ENCODE peak calls at places on chromosomes 13 and 19, in ten cellular contexts. S is foreskin fibroblast, J is Caco-2, X is lower lobe of right lung, A is astrocyte of the cerebellum, H is stomach, F is DND-41, Q is IMR-90, L is uterus, V is pancreas. G is an unnamed sample.

GRCh38 chr13:114032121-114032799 is 58.4 kb upstream of the C13orf46 start:
- DNase-seq in A (no peak), S (peak), F (no peak), X (no peak), J (no peak), V (no peak), H (no peak), L (peak), Q (peak), G (no peak)

GRCh38 chr19:29854033-29854432 is 42.2 kb downstream of the CCNE1 start:
- DNase-seq in S (no peak), V (no peak), L (no peak), J (no peak), X (no peak), A (no peak), Q (no peak), H (no peak), F (no peak), G (no peak)

GRCh38 chr19:5343848-5344247 is 3.2 kb upstream of the PTPRS start:
- DNase-seq in Q (peak), F (no peak), V (no peak), S (peak), X (no peak), A (no peak), J (no peak), H (no peak), L (no peak), G (no peak)

GRCh38 chr13:106989866-106990265 is 421.9 kb upstream of the ARGLU1 start:
- DNase-seq in S (peak), F (no peak), V (no peak), X (no peak), Q (no peak), A (no peak), H (no peak), J (no peak), L (no peak), G (no peak)

GRCh38 chr13:114132419-114133121 is at the start of gene RASA3:
- DNase-seq in X (peak), Q (peak), A (peak), V (peak), J (peak), F (peak), L (peak), S (peak), H (peak), G (no peak)

GRCh38 chr13:101795460-101795859 is 343.0 kb downstream of the ITGBL1 start:
- DNase-seq in Q (no peak), V (no peak), L (no peak), F (no peak), J (no peak), A (no peak), H (no peak), X (no peak), S (no peak), G (no peak)

GRCh38 chr13:101649490-101650126 is 197.1 kb downstream of the ITGBL1 start:
- DNase-seq in H (no peak), X (no peak), V (no peak), Q (peak), S (peak), L (no peak), F (no peak), A (peak), J (no peak), G (no peak)

GRCh38 chr19:16113727-16114126 is 2.0 kb downstream of the RAB8A start:
- DNase-seq in X (no peak), F (no peak), L (no peak), Q (no peak), S (no peak), H (no peak), A (no peak), J (no peak), V (no peak), G (peak)

GRCh38 chr19:42114412-42114811 is 17.8 kb downstream of the POU2F2 start:
- DNase-seq in J (no peak), X (no peak), V (peak), L (no peak), A (no peak), H (no peak), F (no peak), S (peak), Q (no peak), G (no peak)

GRCh38 chr19:44719262-44719701 is 20.3 kb downstream of the CEACAM16 start:
- DNase-seq in L (no peak), X (no peak), A (no peak), S (no peak), Q (no peak), F (no peak), H (no peak), V (no peak), J (no peak), G (no peak)

GRCh38 chr19:44722131-44723121 is 23.5 kb downstream of the CEACAM16 start:
- DNase-seq in A (no peak), L (no peak), Q (no peak), V (no peak), F (peak), J (no peak), H (no peak), X (no peak), S (no peak), G (peak)

GRCh38 chr19:44717603-44718002 is 18.7 kb downstream of the CEACAM16 start:
- DNase-seq in Q (no peak), F (no peak), J (no peak), X (no peak), S (no peak), L (no peak), H (no peak), A (no peak), V (no peak), G (no peak)

GRCh38 chr19:44720945-44721344 is 22.0 kb downstream of the CEACAM16 start:
- DNase-seq in F (no peak), H (no peak), V (no peak), A (no peak), L (no peak), Q (no peak), S (no peak), J (no peak), X (no peak), G (no peak)

DNA sequence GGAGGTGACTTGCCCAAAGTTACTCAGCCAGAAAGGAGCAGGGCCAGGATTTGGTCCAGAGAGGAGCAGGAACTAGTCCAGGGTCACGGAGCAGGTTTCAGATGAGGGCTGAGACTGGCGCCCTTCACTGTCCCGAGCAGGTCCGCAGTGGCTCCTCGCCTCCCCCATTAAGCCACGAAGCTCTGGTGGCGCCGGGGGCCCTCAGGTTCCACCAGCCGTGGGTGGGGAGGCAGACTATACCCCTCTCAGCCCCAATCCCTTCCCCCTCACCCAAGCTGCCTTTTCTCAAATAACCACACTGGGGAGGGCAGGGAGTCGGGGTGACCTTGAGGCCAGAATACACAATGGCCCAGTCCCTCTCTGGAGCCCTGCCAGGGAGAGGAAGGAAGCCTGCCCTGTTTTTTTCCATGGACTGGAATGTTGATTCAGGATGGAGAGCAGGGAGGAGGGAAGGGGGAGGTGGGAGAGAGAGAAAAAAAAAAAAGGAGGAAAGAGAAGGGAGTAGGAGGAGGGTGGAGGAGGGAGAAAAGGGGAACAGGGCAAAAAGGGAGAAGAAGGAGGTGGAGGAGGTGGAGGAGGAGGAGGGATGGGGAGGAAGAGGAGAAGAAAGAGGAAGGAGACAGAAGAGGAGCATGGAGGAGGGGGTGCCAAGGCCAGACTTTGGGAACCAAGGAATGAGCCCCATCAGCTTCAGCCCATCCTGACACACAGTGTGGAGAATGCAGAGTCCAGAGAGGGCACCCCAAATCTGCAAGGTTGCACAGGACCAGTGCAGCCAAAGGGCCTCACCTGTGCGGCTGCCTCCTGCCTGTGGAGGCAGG is 19.7 kb downstream of the CEACAM16 start:
- DNase-seq in X (peak), S (peak), H (peak), A (no peak), F (no peak), L (peak), V (peak), Q (peak), J (peak), G (no peak)
- H3K4me3 ChIP-seq in X (peak), S (no peak), H (peak), A (no peak), F (no peak), L (no peak), V (peak), Q (no peak), J (peak), G (no peak)

GRCh38 chr13:97978661-97979450 is 25.4 kb downstream of the IPO5 start:
- DNase-seq in L (no peak), Q (peak), V (no peak), J (no peak), X (no peak), A (peak), F (no peak), S (peak), H (no peak), G (no peak)
- H3K4me3 ChIP-seq in L (no peak), Q (peak), V (no peak), J (no peak), X (no peak), A (peak), F (peak), S (peak), H (no peak), G (no peak)

DNA sequence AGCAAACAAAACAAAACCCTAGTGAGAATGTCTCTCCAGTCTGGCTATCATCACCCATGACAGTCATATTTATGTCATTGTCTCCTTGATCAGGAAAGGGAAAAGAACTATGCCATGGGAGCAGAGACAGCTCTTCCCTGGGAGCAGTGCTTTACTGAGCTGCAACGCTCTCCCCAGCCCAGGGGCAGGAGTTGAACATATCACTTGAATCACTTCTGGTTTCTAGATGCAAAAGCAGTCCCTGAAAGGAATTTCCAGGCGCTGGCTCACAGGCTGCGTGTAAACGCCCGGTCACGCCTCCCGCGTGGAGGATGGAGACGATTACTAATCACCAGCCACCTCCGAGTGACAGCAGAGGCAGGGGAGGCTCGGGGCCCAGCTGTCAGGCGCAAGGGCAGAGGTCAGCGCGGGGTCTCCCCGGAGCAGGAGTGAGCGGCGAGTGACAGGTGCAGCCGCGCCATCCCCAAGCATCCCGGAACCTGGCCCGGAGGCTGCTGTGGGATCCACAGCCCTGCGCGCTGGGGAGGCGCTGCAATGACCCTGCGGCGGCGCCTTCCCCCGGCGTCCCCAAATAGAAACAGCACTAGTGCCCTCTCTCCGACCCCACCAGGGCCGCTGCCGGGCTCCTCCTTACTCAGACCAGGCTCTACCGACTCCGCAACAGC is 23.5 kb upstream of the DCLK1 start:
- DNase-seq in V (no peak), L (no peak), F (no peak), H (no peak), Q (no peak), S (peak), J (no peak), X (no peak), A (no peak), G (no peak)
- H3K4me3 ChIP-seq in V (no peak), L (peak), F (no peak), H (peak), Q (no peak), S (no peak), J (no peak), X (no peak), A (peak), G (no peak)

GRCh38 chr19:37505958-37506386 is 767 bp upstream of the ZNF793 start:
- DNase-seq in L (no peak), J (no peak), X (no peak), H (no peak), Q (no peak), F (no peak), A (no peak), S (no peak), V (no peak), G (no peak)
- H3K4me3 ChIP-seq in L (peak), J (no peak), X (peak), H (peak), Q (peak), F (no peak), A (peak), S (peak), V (peak), G (no peak)

GRCh38 chr13:109870281-109871017 is 84.1 kb upstream of the IRS2 start:
- DNase-seq in V (peak), Q (no peak), H (no peak), X (no peak), J (no peak), A (no peak), F (no peak), L (no peak), S (no peak), G (no peak)
- H3K4me3 ChIP-seq in V (peak), Q (no peak), H (peak), X (peak), J (no peak), A (no peak), F (no peak), L (peak), S (peak), G (no peak)

DNA sequence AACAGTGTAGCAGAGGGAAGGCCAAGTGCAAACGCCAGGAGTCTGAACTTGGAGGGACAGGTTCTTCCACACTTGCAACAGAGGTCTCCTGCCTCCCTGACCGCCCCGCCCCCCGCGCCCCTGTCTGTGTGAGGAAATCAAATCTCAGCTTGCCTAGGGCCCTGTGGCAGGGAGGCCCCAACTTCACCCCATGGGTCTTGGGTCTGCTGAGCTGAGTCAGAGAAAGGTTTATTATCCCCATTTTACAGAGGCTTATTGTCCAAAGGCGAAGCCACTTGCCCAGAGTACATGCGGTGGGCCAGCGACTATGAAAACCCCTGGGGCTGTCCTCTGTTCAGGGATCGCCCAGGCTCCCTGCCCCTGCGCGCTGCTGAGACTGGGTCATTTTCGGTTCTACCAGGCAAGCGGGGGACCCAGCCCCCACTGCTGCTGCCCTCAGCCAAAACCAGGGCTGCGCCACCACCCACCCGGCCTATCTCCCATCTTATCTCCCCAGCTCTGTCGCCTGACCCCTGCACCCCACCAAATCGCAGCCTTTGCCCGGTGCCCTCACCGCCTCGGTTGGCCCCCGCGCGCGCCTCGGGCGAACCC is 956 bp upstream of the CERS4 start:
- DNase-seq in F (no peak), S (peak), L (peak), H (peak), A (no peak), J (peak), Q (no peak), V (no peak), X (peak), G (no peak)
- H3K4me3 ChIP-seq in F (no peak), S (peak), L (peak), H (peak), A (peak), J (peak), Q (peak), V (peak), X (peak), G (peak)

GRCh38 chr19:46674416-46675178 is 13.6 kb upstream of the DACT3 start:
- DNase-seq in F (peak), L (no peak), X (no peak), Q (peak), H (no peak), A (no peak), V (no peak), J (peak), S (no peak), G (peak)
- H3K4me3 ChIP-seq in F (no peak), L (no peak), X (no peak), Q (no peak), H (no peak), A (no peak), V (no peak), J (no peak), S (no peak), G (no peak)

DNA sequence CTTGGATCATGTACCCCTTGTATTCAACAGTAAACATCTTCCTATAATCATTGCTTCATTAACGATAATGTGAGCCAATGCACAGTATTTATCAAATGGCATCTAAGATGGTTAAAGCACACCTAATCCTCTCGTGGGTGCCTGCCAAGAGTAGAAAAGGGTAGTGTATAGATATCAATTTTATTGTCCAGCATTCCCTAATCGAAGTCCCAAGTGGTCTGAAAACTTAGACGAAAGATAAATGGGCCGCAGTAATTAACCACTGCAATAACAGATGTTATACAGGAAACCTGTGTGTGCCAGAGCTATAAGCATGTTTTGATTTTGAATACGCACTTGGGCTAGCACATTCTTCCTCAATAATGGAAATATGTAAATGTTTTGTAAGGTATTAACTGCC is 642 bp upstream of the MBNL2 start:
- DNase-seq in J (no peak), S (no peak), F (no peak), H (no peak), V (no peak), L (no peak), Q (no peak), X (no peak), A (no peak), G (no peak)
- H3K4me3 ChIP-seq in J (no peak), S (peak), F (no peak), H (peak), V (peak), L (peak), Q (no peak), X (peak), A (peak), G (peak)